ENCODE peak calls at places on chromosomes 13 and 19, in ten cellular contexts. F is cardiac muscle cell, M is Caco-2, W is AG10803, V is astrocyte of the cerebellum, X is suprapubic skin, R is GM10248, U is Panc1, O is tibial artery, Q is GM06990. Z is an unnamed sample.

GRCh38 chr19:17513801-17514200 is 2.4 kb downstream of the PGLS start:
- DNase-seq in O (no peak), M (no peak), V (no peak), X (no peak), F (no peak), R (no peak), Q (no peak), W (peak; percentile 42), U (no peak), Z (no peak)

GRCh38 chr19:18746393-18747167 is 44.5 kb downstream of the COMP start:
- DNase-seq in M (no peak), U (no peak), V (no peak), Q (no peak), F (no peak), W (no peak), O (no peak), X (no peak), R (no peak), Z (no peak)

GRCh38 chr13:72194531-72194930 is 327.5 kb upstream of the DACH1 start:
- DNase-seq in U (no peak), O (no peak), M (no peak), F (no peak), Q (no peak), R (no peak), W (no peak), X (no peak), V (no peak), Z (no peak)

GRCh38 chr19:32642771-32643170 is 32.2 kb downstream of the ANKRD27 start:
- DNase-seq in X (no peak), Q (no peak), R (no peak), O (no peak), W (no peak), M (no peak), V (no peak), U (no peak), F (no peak), Z (no peak)

GRCh38 chr13:23160241-23161175 is 20.3 kb upstream of the SGCG start:
- DNase-seq in Q (no peak), V (no peak), F (peak; percentile 45), W (peak; percentile 43), M (no peak), X (no peak), U (no peak), O (no peak), R (no peak), Z (peak; percentile 36)

GRCh38 chr13:48772908-48773307 is 119.2 kb downstream of the CYSLTR2 start:
- DNase-seq in Q (no peak), X (no peak), V (no peak), M (no peak), O (no peak), R (no peak), W (no peak), U (no peak), F (no peak), Z (no peak)

GRCh38 chr19:2790557-2791271 is 5.4 kb downstream of the THOP1 start:
- DNase-seq in O (no peak), X (no peak), W (no peak), V (no peak), M (no peak), F (no peak), Q (no peak), U (no peak), R (no peak), Z (no peak)

GRCh38 chr13:26502826-26503225 is 54.7 kb upstream of the WASF3 start:
- DNase-seq in R (no peak), O (peak; percentile 75), M (no peak), U (no peak), V (no peak), Q (no peak), X (no peak), W (peak; percentile 86), F (no peak), Z (no peak)

GRCh38 chr13:45119469-45119989 is 781 bp upstream of the GTF2F2 start:
- DNase-seq in X (no peak), R (peak; percentile 45), M (no peak), Q (no peak), V (peak; percentile 53), U (no peak), O (no peak), W (peak; percentile 59), F (no peak), Z (no peak)

GRCh38 chr19:7831452-7831851 is 1.4 kb downstream of the EVI5L start:
- DNase-seq in X (no peak), V (no peak), U (no peak), F (peak; percentile 48), R (no peak), Q (no peak), O (no peak), M (no peak), W (peak; percentile 46), Z (no peak)

GRCh38 chr19:38736413-38737280 is 7.6 kb downstream of the CAPN12 start:
- DNase-seq in U (no peak), X (peak; percentile 81), Q (peak; percentile 52), F (peak; percentile 76), O (no peak), W (peak; percentile 19), R (peak; percentile 91), V (no peak), M (peak; percentile 95), Z (no peak)

GRCh38 chr19:17020380-17020779 is 6.2 kb downstream of the CPAMD8 start:
- DNase-seq in U (no peak), W (no peak), R (no peak), O (no peak), X (no peak), V (no peak), Q (no peak), F (peak; percentile 5), M (no peak), Z (no peak)

GRCh38 chr13:23069571-23069970 is 111.2 kb upstream of the SGCG start:
- DNase-seq in Q (no peak), U (no peak), W (peak; percentile 83), R (no peak), V (no peak), X (no peak), M (no peak), O (no peak), F (no peak), Z (no peak)

GRCh38 chr13:41588899-41589298 is 131.5 kb downstream of the RGCC start:
- DNase-seq in M (no peak), U (peak; percentile 77), O (no peak), X (no peak), Q (no peak), V (peak; percentile 74), W (peak; percentile 95), F (no peak), R (no peak), Z (no peak)

GRCh38 chr19:56137405-56137804 is 3.7 kb upstream of the ZNF444 start:
- DNase-seq in F (no peak), O (no peak), M (no peak), Q (no peak), W (no peak), X (no peak), V (no peak), U (no peak), R (no peak), Z (no peak)

GRCh38 chr13:89862011-89862690 is 1485.3 kb upstream of the MIR17HG start:
- DNase-seq in F (no peak), Q (no peak), O (no peak), X (no peak), W (no peak), U (no peak), V (no peak), R (no peak), M (no peak), Z (no peak)

GRCh38 chr19:38709671-38710415 is 34.4 kb downstream of the CAPN12 start:
- DNase-seq in V (no peak), R (no peak), Q (no peak), U (no peak), F (no peak), W (no peak), X (no peak), M (no peak), O (no peak), Z (no peak)

GRCh38 chr19:6811906-6812305 is 39.4 kb downstream of the VAV1 start:
- DNase-seq in M (no peak), W (peak; percentile 55), O (no peak), V (no peak), X (no peak), Q (no peak), U (no peak), R (no peak), F (no peak), Z (no peak)

GRCh38 chr13:51246411-51247298 is 24.5 kb downstream of the FAM124A start:
- DNase-seq in F (peak; percentile 56), R (no peak), U (no peak), W (no peak), O (no peak), X (no peak), M (no peak), Q (no peak), V (no peak), Z (no peak)

GRCh38 chr13:75334634-75335447 is 147.1 kb downstream of the TBC1D4 start:
- DNase-seq in O (no peak), V (no peak), X (no peak), W (no peak), M (no peak), Q (no peak), R (no peak), F (no peak), U (no peak), Z (no peak)

GRCh38 chr19:47012620-47013019 is 7.0 kb upstream of the NPAS1 start:
- DNase-seq in O (no peak), U (no peak), R (no peak), F (no peak), W (no peak), X (no peak), M (no peak), Q (no peak), V (no peak), Z (no peak)
- TF ChIP-seq CTCF in O (no peak), U (no peak), R (no peak), F (no peak), W (no peak), X (no peak), M (no peak), Q (no peak), V (no peak), Z (no peak)

GRCh38 chr19:1007399-1007745 is 7.2 kb downstream of the GRIN3B start:
- DNase-seq in F (no peak), R (no peak), M (no peak), X (no peak), U (no peak), O (no peak), Q (no peak), W (no peak), V (no peak), Z (no peak)
- TF ChIP-seq CTCF in F (no peak), R (no peak), M (no peak), X (no peak), U (no peak), O (no peak), Q (no peak), W (no peak), V (no peak), Z (no peak)

GRCh38 chr19:42872608-42873007 is 6.9 kb downstream of the PSG1 start:
- DNase-seq in M (no peak), X (no peak), F (no peak), O (no peak), V (no peak), W (no peak), Q (no peak), U (no peak), R (no peak), Z (no peak)
- TF ChIP-seq CTCF in M (no peak), X (no peak), F (no peak), O (no peak), V (peak; percentile 22), W (peak; percentile 33), Q (no peak), U (no peak), R (no peak), Z (no peak)

GRCh38 chr13:24540236-24541126 is 27.9 kb upstream of the PARP4 start:
- DNase-seq in F (peak; percentile 4), Q (no peak), M (no peak), W (no peak), R (peak; percentile 18), V (no peak), O (no peak), U (no peak), X (no peak), Z (no peak)
- TF ChIP-seq CTCF in F (peak; percentile 52), Q (peak; percentile 32), M (no peak), W (no peak), R (peak; percentile 20), V (peak; percentile 27), O (no peak), U (peak; percentile 67), X (no peak), Z (no peak)

Z was measured in mesothelial cell of epicardium.